ENCODE peak calls at places on chromosome 17, in eight cellular contexts. S is uterus, A is GM10248, Z is thoracic aorta, E is stomach, R is AG10803, N is nephron progenitor cell, W is pancreas. T is an unnamed sample.

GRCh38 chr17:67629963-67630320 is 87.8 kb upstream of the NOL11 start:
- DNase-seq in Z (no peak), A (peak), W (no peak), S (no peak), E (no peak), N (no peak), R (peak), T (peak)

GRCh38 chr17:40664582-40665333 is at the start of gene KRT222:
- DNase-seq in E (no peak), N (peak), W (no peak), Z (no peak), A (no peak), R (no peak), S (no peak), T (no peak)

GRCh38 chr17:50204431-50204830 is 3.0 kb upstream of the COL1A1 start:
- DNase-seq in W (no peak), S (peak), N (no peak), Z (no peak), R (no peak), A (no peak), E (no peak), T (no peak)

GRCh38 chr17:77948690-77949114 is 9.8 kb upstream of the TNRC6C start:
- DNase-seq in Z (no peak), E (no peak), R (peak), A (no peak), N (peak), S (no peak), W (no peak), T (no peak)

GRCh38 chr17:4850236-4850635 is 17.1 kb downstream of the MINK1 start:
- DNase-seq in Z (no peak), W (no peak), N (no peak), A (no peak), R (no peak), S (no peak), E (peak), T (no peak)

GRCh38 chr17:8720596-8720995 is 24.0 kb downstream of the CCDC42 start:
- DNase-seq in W (no peak), A (no peak), Z (no peak), N (no peak), E (no peak), S (no peak), R (no peak), T (no peak)

GRCh38 chr17:43359469-43360105 is 39.2 kb upstream of the ARL4D start:
- DNase-seq in R (no peak), Z (no peak), E (no peak), A (no peak), N (no peak), W (no peak), S (no peak), T (no peak)

GRCh38 chr17:74512041-74512440 is 19.2 kb downstream of the CD300LB start:
- DNase-seq in R (peak), A (no peak), S (no peak), N (no peak), W (no peak), Z (no peak), E (no peak), T (no peak)

GRCh38 chr17:40283662-40284061 is 4.0 kb upstream of the CDC6 start:
- DNase-seq in Z (no peak), A (no peak), S (no peak), N (no peak), R (peak), E (no peak), W (no peak), T (peak)

GRCh38 chr17:40645291-40645690 is 2.3 kb downstream of the SMARCE1 start:
- DNase-seq in E (no peak), S (no peak), N (no peak), W (no peak), R (no peak), A (no peak), Z (no peak), T (no peak)

GRCh38 chr17:83103200-83103937 is 24.0 kb downstream of the METRNL start:
- DNase-seq in R (peak), A (no peak), Z (no peak), S (peak), E (peak), N (no peak), W (no peak), T (no peak)

GRCh38 chr17:79949646-79950292 is 85.9 kb downstream of the TBC1D16 start:
- DNase-seq in Z (no peak), W (peak), R (no peak), A (no peak), E (no peak), S (no peak), N (no peak), T (no peak)

GRCh38 chr17:1744551-1745512 is 2.2 kb downstream of the SERPINF2 start:
- DNase-seq in N (no peak), Z (no peak), E (no peak), S (peak), W (peak), A (no peak), R (no peak), T (no peak)

GRCh38 chr17:78748730-78749317 is 33.2 kb downstream of the CYTH1 start:
- DNase-seq in N (no peak), E (peak), R (peak), W (no peak), A (no peak), S (peak), Z (no peak), T (no peak)

GRCh38 chr17:10109146-10109545 is 89.3 kb downstream of the GAS7 start:
- DNase-seq in A (no peak), R (no peak), Z (no peak), N (no peak), S (no peak), E (no peak), W (no peak), T (no peak)

GRCh38 chr17:8753976-8754440 is 4.3 kb downstream of the SPDYE4 start:
- DNase-seq in E (no peak), W (no peak), R (peak), Z (no peak), A (peak), S (no peak), N (no peak), T (peak)

GRCh38 chr17:71625330-71625729 is 495.5 kb upstream of the SOX9 start:
- DNase-seq in R (no peak), E (no peak), S (no peak), Z (no peak), N (no peak), A (no peak), W (no peak), T (no peak)

GRCh38 chr17:64212122-64212521 is 50.9 kb downstream of the TEX2 start:
- DNase-seq in R (peak), N (no peak), Z (no peak), S (no peak), W (no peak), A (no peak), E (no peak), T (no peak)

GRCh38 chr17:21330436-21331160 is 45.6 kb upstream of the KCNJ12 start:
- DNase-seq in S (no peak), E (no peak), N (no peak), Z (no peak), W (peak), R (no peak), A (no peak), T (no peak)

GRCh38 chr17:2688351-2689342 is 22.9 kb downstream of the CLUH start:
- DNase-seq in Z (no peak), S (peak), R (no peak), N (no peak), W (peak), E (no peak), A (peak), T (peak)

GRCh38 chr17:42676424-42677011 is at the start of gene PLEKHH3:
- DNase-seq in W (no peak), A (no peak), N (no peak), E (no peak), Z (no peak), S (no peak), R (no peak), T (peak)

GRCh38 chr17:78412403-78412802 is 34.0 kb downstream of the PGS1 start:
- DNase-seq in N (no peak), R (no peak), A (no peak), W (no peak), Z (no peak), E (no peak), S (no peak), T (no peak)

DNA sequence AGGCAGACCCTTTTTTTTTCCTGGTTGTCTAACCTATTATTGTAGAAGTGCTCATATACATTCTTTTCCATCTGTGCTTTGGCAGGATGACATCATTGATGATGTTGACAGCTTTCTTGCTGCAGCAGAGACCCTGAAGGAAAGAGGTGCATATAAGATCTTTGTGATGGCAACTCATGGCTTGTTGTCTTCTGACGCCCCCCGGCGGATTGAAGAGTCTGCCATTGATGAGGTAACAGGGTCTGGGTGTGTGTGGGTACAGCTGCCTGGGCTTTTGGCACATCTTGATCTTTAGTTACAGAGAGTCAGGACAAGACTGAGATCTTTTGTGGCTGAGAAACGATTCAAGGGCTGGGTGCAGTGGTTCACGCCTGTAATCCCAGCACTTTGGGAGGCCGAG is 23.2 kb upstream of the SLC5A10 start:
- DNase-seq in S (no peak), W (no peak), Z (no peak), N (no peak), A (no peak), E (no peak), R (no peak), T (no peak)
- TF ChIP-seq CTCF in S (no peak), W (no peak), Z (no peak), N (no peak), A (no peak), E (no peak), R (no peak), T (no peak)

GRCh38 chr17:16304832-16305231 is 48.4 kb downstream of the CENPV start:
- DNase-seq in R (peak), E (no peak), Z (no peak), N (peak), A (peak), S (no peak), W (no peak), T (no peak)
- TF ChIP-seq CTCF in R (peak), E (no peak), Z (no peak), N (peak), A (peak), S (no peak), W (no peak), T (peak)

GRCh38 chr17:70603226-70603625 is 433.9 kb downstream of the KCNJ2 start:
- DNase-seq in A (no peak), N (no peak), Z (no peak), S (no peak), W (no peak), R (no peak), E (no peak), T (no peak)

GRCh38 chr17:70608957-70609356 is 439.6 kb downstream of the KCNJ2 start:
- DNase-seq in N (no peak), W (no peak), R (no peak), E (no peak), A (no peak), Z (no peak), S (no peak), T (no peak)

GRCh38 chr17:70609566-70609965 is 440.2 kb downstream of the KCNJ2 start:
- DNase-seq in W (no peak), R (no peak), Z (no peak), E (no peak), N (no peak), S (no peak), A (no peak), T (no peak)

GRCh38 chr17:70608193-70608592 is 438.9 kb downstream of the KCNJ2 start:
- DNase-seq in S (no peak), A (no peak), N (no peak), Z (no peak), R (no peak), W (no peak), E (no peak), T (no peak)

GRCh38 chr17:70604854-70605253 is 435.5 kb downstream of the KCNJ2 start:
- DNase-seq in N (no peak), S (no peak), Z (no peak), R (no peak), E (no peak), A (no peak), W (no peak), T (no peak)
- TF ChIP-seq CTCF in N (no peak), S (no peak), Z (no peak), R (no peak), E (no peak), A (no peak), W (no peak), T (no peak)

GRCh38 chr17:73214851-73215250 is 22.0 kb downstream of the COG1 start:
- DNase-seq in E (no peak), A (no peak), S (no peak), N (no peak), W (no peak), R (no peak), Z (no peak), T (no peak)

GRCh38 chr17:73211745-73212144 is 18.9 kb downstream of the COG1 start:
- DNase-seq in N (no peak), Z (no peak), A (no peak), S (no peak), W (no peak), R (no peak), E (no peak), T (no peak)

GRCh38 chr17:73214008-73214407 is 21.2 kb downstream of the COG1 start:
- DNase-seq in R (no peak), W (no peak), N (no peak), Z (no peak), E (no peak), A (no peak), S (no peak), T (no peak)

GRCh38 chr17:73210002-73210678 is 17.3 kb downstream of the COG1 start:
- DNase-seq in A (no peak), R (no peak), N (no peak), Z (no peak), E (no peak), W (no peak), S (no peak), T (no peak)

DNA sequence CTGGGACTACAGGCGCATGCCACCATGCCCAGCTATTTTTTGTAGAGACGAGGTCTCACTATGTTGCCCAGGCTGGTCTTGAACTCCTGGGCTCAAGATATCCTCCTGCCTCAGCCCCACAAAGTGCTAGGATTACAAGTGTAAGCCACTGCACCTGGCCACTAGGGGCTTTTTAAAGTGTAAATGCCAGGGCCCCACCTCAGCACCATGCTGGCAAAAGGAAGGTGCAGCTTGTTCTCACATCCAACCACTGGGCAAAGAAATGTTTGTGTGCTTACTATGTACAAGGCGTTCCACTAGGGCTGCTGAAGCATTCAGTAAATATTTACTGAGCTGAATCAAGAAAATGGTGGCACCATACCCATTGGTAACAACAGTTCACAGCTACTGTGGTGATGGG is 22.6 kb downstream of the COG1 start:
- DNase-seq in R (no peak), A (no peak), Z (no peak), N (no peak), W (no peak), S (no peak), E (no peak), T (no peak)
- TF ChIP-seq CTCF in R (no peak), A (peak), Z (no peak), N (no peak), W (no peak), S (no peak), E (peak), T (no peak)